ENCODE peak calls at places on chromosomes 3 and 15, in eight cellular contexts. One of them, this sample, is unnamed.

GRCh38 chr3:162390891-162391290 is 894.3 kb downstream of the OTOL1 start:
- DNase-seq in naive thymus-derived CD4-positive, alpha-beta T cell: no peak
- DNase-seq in CD8-positive, alpha-beta T cell: no peak
- DNase-seq in A549: peak; percentile 53
- DNase-seq in psoas muscle: no peak
- DNase-seq in CD8-positive, alpha-beta memory T cell: no peak
- DNase-seq in keratinocyte: no peak
- DNase-seq in upper lobe of left lung: no peak
- DNase-seq in this sample: no peak

GRCh38 chr3:100591411-100591810 is 18.0 kb upstream of the ADGRG7 start:
- DNase-seq in A549: peak; percentile 14
- DNase-seq in naive thymus-derived CD4-positive, alpha-beta T cell: no peak
- DNase-seq in psoas muscle: no peak
- DNase-seq in keratinocyte: no peak
- DNase-seq in CD8-positive, alpha-beta T cell: no peak
- DNase-seq in CD8-positive, alpha-beta memory T cell: no peak
- DNase-seq in upper lobe of left lung: no peak
- DNase-seq in this sample: no peak

GRCh38 chr3:56700136-56700535 is 17.1 kb upstream of the TASOR start:
- DNase-seq in psoas muscle: no peak
- DNase-seq in A549: no peak
- DNase-seq in CD8-positive, alpha-beta T cell: no peak
- DNase-seq in naive thymus-derived CD4-positive, alpha-beta T cell: no peak
- DNase-seq in keratinocyte: no peak
- DNase-seq in upper lobe of left lung: no peak
- DNase-seq in CD8-positive, alpha-beta memory T cell: no peak
- DNase-seq in this sample: no peak

GRCh38 chr3:64209866-64210609 is 15.2 kb downstream of the PRICKLE2 start:
- DNase-seq in CD8-positive, alpha-beta memory T cell: no peak
- DNase-seq in naive thymus-derived CD4-positive, alpha-beta T cell: no peak
- DNase-seq in keratinocyte: no peak
- DNase-seq in CD8-positive, alpha-beta T cell: no peak
- DNase-seq in A549: no peak
- DNase-seq in upper lobe of left lung: peak; percentile 40
- DNase-seq in psoas muscle: peak; percentile 80
- DNase-seq in this sample: peak; percentile 91

GRCh38 chr3:115698851-115699535 is 75.7 kb downstream of the GAP43 start:
- DNase-seq in naive thymus-derived CD4-positive, alpha-beta T cell: no peak
- DNase-seq in upper lobe of left lung: no peak
- DNase-seq in CD8-positive, alpha-beta memory T cell: no peak
- DNase-seq in psoas muscle: no peak
- DNase-seq in A549: no peak
- DNase-seq in CD8-positive, alpha-beta T cell: no peak
- DNase-seq in keratinocyte: no peak
- DNase-seq in this sample: no peak

GRCh38 chr15:68333775-68334470 is 56.4 kb downstream of the FEM1B start:
- DNase-seq in CD8-positive, alpha-beta memory T cell: no peak
- DNase-seq in psoas muscle: peak; percentile 66
- DNase-seq in CD8-positive, alpha-beta T cell: no peak
- DNase-seq in upper lobe of left lung: peak; percentile 43
- DNase-seq in keratinocyte: no peak
- DNase-seq in A549: peak; percentile 26
- DNase-seq in naive thymus-derived CD4-positive, alpha-beta T cell: no peak
- DNase-seq in this sample: no peak

GRCh38 chr3:173397161-173398110 is at the start of gene NLGN1:
- DNase-seq in CD8-positive, alpha-beta T cell: no peak
- DNase-seq in keratinocyte: no peak
- DNase-seq in CD8-positive, alpha-beta memory T cell: no peak
- DNase-seq in A549: no peak
- DNase-seq in psoas muscle: peak; percentile 68
- DNase-seq in upper lobe of left lung: peak; percentile 53
- DNase-seq in naive thymus-derived CD4-positive, alpha-beta T cell: no peak
- DNase-seq in this sample: peak; percentile 33

GRCh38 chr15:41603941-41604660 is 45.1 kb downstream of the TYRO3 start:
- DNase-seq in naive thymus-derived CD4-positive, alpha-beta T cell: peak; percentile 50
- DNase-seq in CD8-positive, alpha-beta T cell: peak; percentile 57
- DNase-seq in CD8-positive, alpha-beta memory T cell: peak; percentile 71
- DNase-seq in psoas muscle: peak; percentile 55
- DNase-seq in A549: peak; percentile 76
- DNase-seq in upper lobe of left lung: peak; percentile 60
- DNase-seq in keratinocyte: peak; percentile 7
- DNase-seq in this sample: peak; percentile 60

GRCh38 chr3:31289592-31289991 is 243.1 kb upstream of the STT3B start:
- DNase-seq in upper lobe of left lung: no peak
- DNase-seq in naive thymus-derived CD4-positive, alpha-beta T cell: no peak
- DNase-seq in A549: no peak
- DNase-seq in keratinocyte: no peak
- DNase-seq in CD8-positive, alpha-beta T cell: no peak
- DNase-seq in psoas muscle: no peak
- DNase-seq in CD8-positive, alpha-beta memory T cell: no peak
- DNase-seq in this sample: no peak

GRCh38 chr3:21729888-21730459 is 21.0 kb downstream of the ZNF385D start:
- DNase-seq in naive thymus-derived CD4-positive, alpha-beta T cell: no peak
- DNase-seq in psoas muscle: no peak
- DNase-seq in keratinocyte: no peak
- DNase-seq in CD8-positive, alpha-beta T cell: no peak
- DNase-seq in upper lobe of left lung: no peak
- DNase-seq in A549: no peak
- DNase-seq in CD8-positive, alpha-beta memory T cell: no peak
- DNase-seq in this sample: no peak

GRCh38 chr3:46371802-46372340 is 1.1 kb downstream of the CCR5 start:
- DNase-seq in psoas muscle: no peak
- DNase-seq in CD8-positive, alpha-beta memory T cell: no peak
- DNase-seq in naive thymus-derived CD4-positive, alpha-beta T cell: no peak
- DNase-seq in keratinocyte: peak; percentile 45
- DNase-seq in upper lobe of left lung: peak; percentile 3
- DNase-seq in A549: no peak
- DNase-seq in CD8-positive, alpha-beta T cell: no peak
- DNase-seq in this sample: no peak
- H3K4me1 ChIP-seq in psoas muscle: no peaks in the 10 kb centered on the region
- H3K4me1 ChIP-seq in CD8-positive, alpha-beta memory T cell: peaks cover 63% of the 10 kb centered on the region
- H3K4me1 ChIP-seq in naive thymus-derived CD4-positive, alpha-beta T cell: peaks cover 65% of the 10 kb centered on the region
- H3K4me1 ChIP-seq in keratinocyte: no peaks in the 10 kb centered on the region
- H3K4me1 ChIP-seq in upper lobe of left lung: peaks cover 13% of the 10 kb centered on the region
- H3K4me1 ChIP-seq in A549: no peaks in the 10 kb centered on the region
- H3K4me1 ChIP-seq in CD8-positive, alpha-beta T cell: peaks cover 44% of the 10 kb centered on the region
- H3K4me1 ChIP-seq in this sample: no peaks in the 10 kb centered on the region

GRCh38 chr15:26516102-26516980 is 256.5 kb downstream of the GABRB3 start:
- DNase-seq in CD8-positive, alpha-beta T cell: no peak
- DNase-seq in keratinocyte: no peak
- DNase-seq in psoas muscle: no peak
- DNase-seq in upper lobe of left lung: no peak
- DNase-seq in CD8-positive, alpha-beta memory T cell: no peak
- DNase-seq in naive thymus-derived CD4-positive, alpha-beta T cell: no peak
- DNase-seq in A549: no peak
- DNase-seq in this sample: no peak
- H3K9me3 ChIP-seq in CD8-positive, alpha-beta T cell: no peaks in the 10 kb centered on the region
- H3K9me3 ChIP-seq in keratinocyte: peaks cover 14% of the 10 kb centered on the region
- H3K9me3 ChIP-seq in psoas muscle: no peaks in the 10 kb centered on the region
- H3K9me3 ChIP-seq in upper lobe of left lung: peaks cover 3% of the 10 kb centered on the region
- H3K9me3 ChIP-seq in CD8-positive, alpha-beta memory T cell: no peaks in the 10 kb centered on the region
- H3K9me3 ChIP-seq in naive thymus-derived CD4-positive, alpha-beta T cell: no peaks in the 10 kb centered on the region
- H3K9me3 ChIP-seq in A549: peaks cover 17% of the 10 kb centered on the region
- H3K9me3 ChIP-seq in this sample: no peaks in the 10 kb centered on the region

GRCh38 chr15:67114046-67114445 is 48.6 kb downstream of the SMAD3 start:
- DNase-seq in upper lobe of left lung: no peak
- DNase-seq in CD8-positive, alpha-beta memory T cell: no peak
- DNase-seq in CD8-positive, alpha-beta T cell: no peak
- DNase-seq in naive thymus-derived CD4-positive, alpha-beta T cell: no peak
- DNase-seq in keratinocyte: no peak
- DNase-seq in psoas muscle: no peak
- DNase-seq in A549: no peak
- DNase-seq in this sample: no peak
- H3K4me1 ChIP-seq in upper lobe of left lung: peaks cover 49% of the 10 kb centered on the region
- H3K4me1 ChIP-seq in CD8-positive, alpha-beta memory T cell: peaks cover 72% of the 10 kb centered on the region
- H3K4me1 ChIP-seq in CD8-positive, alpha-beta T cell: peaks cover 52% of the 10 kb centered on the region
- H3K4me1 ChIP-seq in naive thymus-derived CD4-positive, alpha-beta T cell: peaks cover 75% of the 10 kb centered on the region
- H3K4me1 ChIP-seq in keratinocyte: peaks cover 21% of the 10 kb centered on the region
- H3K4me1 ChIP-seq in psoas muscle: peaks cover 74% of the 10 kb centered on the region
- H3K4me1 ChIP-seq in A549: peaks cover 82% of the 10 kb centered on the region
- H3K4me1 ChIP-seq in this sample: no peaks in the 10 kb centered on the region

GRCh38 chr15:60871731-60872130 is 357.4 kb downstream of the RORA start:
- DNase-seq in keratinocyte: no peak
- DNase-seq in A549: no peak
- DNase-seq in CD8-positive, alpha-beta T cell: no peak
- DNase-seq in psoas muscle: no peak
- DNase-seq in CD8-positive, alpha-beta memory T cell: no peak
- DNase-seq in upper lobe of left lung: no peak
- DNase-seq in naive thymus-derived CD4-positive, alpha-beta T cell: no peak
- DNase-seq in this sample: no peak

GRCh38 chr15:60871152-60871551 is 357.9 kb downstream of the RORA start:
- DNase-seq in keratinocyte: no peak
- DNase-seq in CD8-positive, alpha-beta memory T cell: no peak
- DNase-seq in psoas muscle: no peak
- DNase-seq in CD8-positive, alpha-beta T cell: no peak
- DNase-seq in naive thymus-derived CD4-positive, alpha-beta T cell: no peak
- DNase-seq in A549: no peak
- DNase-seq in upper lobe of left lung: no peak
- DNase-seq in this sample: no peak

GRCh38 chr15:60869851-60870250 is 359.3 kb downstream of the RORA start:
- DNase-seq in CD8-positive, alpha-beta memory T cell: no peak
- DNase-seq in naive thymus-derived CD4-positive, alpha-beta T cell: no peak
- DNase-seq in CD8-positive, alpha-beta T cell: no peak
- DNase-seq in keratinocyte: no peak
- DNase-seq in psoas muscle: no peak
- DNase-seq in upper lobe of left lung: no peak
- DNase-seq in A549: no peak
- DNase-seq in this sample: no peak

GRCh38 chr15:60875681-60876080 is 353.4 kb downstream of the RORA start:
- DNase-seq in CD8-positive, alpha-beta T cell: no peak
- DNase-seq in keratinocyte: no peak
- DNase-seq in A549: no peak
- DNase-seq in CD8-positive, alpha-beta memory T cell: no peak
- DNase-seq in upper lobe of left lung: no peak
- DNase-seq in psoas muscle: no peak
- DNase-seq in naive thymus-derived CD4-positive, alpha-beta T cell: no peak
- DNase-seq in this sample: no peak
- H3K9me3 ChIP-seq in CD8-positive, alpha-beta T cell: no peaks in the 10 kb centered on the region
- H3K9me3 ChIP-seq in keratinocyte: no peaks in the 10 kb centered on the region
- H3K9me3 ChIP-seq in A549: no peaks in the 10 kb centered on the region
- H3K9me3 ChIP-seq in CD8-positive, alpha-beta memory T cell: no peaks in the 10 kb centered on the region
- H3K9me3 ChIP-seq in upper lobe of left lung: no peaks in the 10 kb centered on the region
- H3K9me3 ChIP-seq in psoas muscle: no peaks in the 10 kb centered on the region
- H3K9me3 ChIP-seq in naive thymus-derived CD4-positive, alpha-beta T cell: no peaks in the 10 kb centered on the region
- H3K9me3 ChIP-seq in this sample: no peaks in the 10 kb centered on the region

DNA sequence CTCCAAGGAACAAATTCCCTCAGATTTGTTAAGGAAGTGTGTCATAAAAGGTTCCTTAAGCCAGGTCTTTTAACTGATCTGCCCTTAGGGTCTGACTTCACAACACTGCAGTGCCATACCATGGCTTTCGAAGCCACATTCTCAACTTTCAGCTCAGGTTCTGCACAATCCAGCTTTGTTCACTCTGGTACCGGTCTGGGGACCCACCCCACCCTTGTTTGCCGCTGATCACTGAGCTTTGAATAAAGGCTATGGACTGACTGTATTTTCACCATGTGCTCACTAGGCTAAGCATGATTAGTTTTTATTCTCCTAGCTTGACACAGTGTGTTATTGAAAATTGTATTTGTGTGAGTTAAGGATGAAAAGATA is 15.9 kb downstream of the SNX1 start:
- DNase-seq in CD8-positive, alpha-beta T cell: no peak
- DNase-seq in CD8-positive, alpha-beta memory T cell: no peak
- DNase-seq in upper lobe of left lung: no peak
- DNase-seq in naive thymus-derived CD4-positive, alpha-beta T cell: no peak
- DNase-seq in psoas muscle: no peak
- DNase-seq in keratinocyte: no peak
- DNase-seq in A549: no peak
- DNase-seq in this sample: no peak
- H3K4me1 ChIP-seq in CD8-positive, alpha-beta T cell: peaks cover 23% of the 10 kb centered on the region
- H3K4me1 ChIP-seq in CD8-positive, alpha-beta memory T cell: peaks cover 31% of the 10 kb centered on the region
- H3K4me1 ChIP-seq in upper lobe of left lung: peaks cover 48% of the 10 kb centered on the region
- H3K4me1 ChIP-seq in naive thymus-derived CD4-positive, alpha-beta T cell: peaks cover 12% of the 10 kb centered on the region
- H3K4me1 ChIP-seq in psoas muscle: peaks cover 53% of the 10 kb centered on the region
- H3K4me1 ChIP-seq in keratinocyte: no peaks in the 10 kb centered on the region
- H3K4me1 ChIP-seq in A549: peaks cover 4% of the 10 kb centered on the region
- H3K4me1 ChIP-seq in this sample: peaks cover 6% of the 10 kb centered on the region

GRCh38 chr15:20272422-20273184 is 269.0 kb downstream of the GOLGA6L6 start:
- DNase-seq in CD8-positive, alpha-beta memory T cell: no peak
- DNase-seq in CD8-positive, alpha-beta T cell: no peak
- DNase-seq in upper lobe of left lung: no peak
- DNase-seq in A549: no peak
- DNase-seq in keratinocyte: no peak
- DNase-seq in naive thymus-derived CD4-positive, alpha-beta T cell: no peak
- DNase-seq in psoas muscle: no peak
- DNase-seq in this sample: no peak
- H3K9me3 ChIP-seq in CD8-positive, alpha-beta memory T cell: no peaks in the 10 kb centered on the region
- H3K9me3 ChIP-seq in CD8-positive, alpha-beta T cell: no peaks in the 10 kb centered on the region
- H3K9me3 ChIP-seq in upper lobe of left lung: peaks cover 15% of the 10 kb centered on the region
- H3K9me3 ChIP-seq in A549: peaks cover 67% of the 10 kb centered on the region
- H3K9me3 ChIP-seq in keratinocyte: peaks cover 49% of the 10 kb centered on the region
- H3K9me3 ChIP-seq in naive thymus-derived CD4-positive, alpha-beta T cell: no peaks in the 10 kb centered on the region
- H3K9me3 ChIP-seq in psoas muscle: peaks cover 4% of the 10 kb centered on the region
- H3K9me3 ChIP-seq in this sample: peaks cover 28% of the 10 kb centered on the region

GRCh38 chr15:62900071-62900812 is 142.3 kb upstream of the TPM1 start:
- DNase-seq in CD8-positive, alpha-beta memory T cell: no peak
- DNase-seq in naive thymus-derived CD4-positive, alpha-beta T cell: no peak
- DNase-seq in keratinocyte: peak; percentile 17
- DNase-seq in A549: peak; percentile 50
- DNase-seq in psoas muscle: no peak
- DNase-seq in upper lobe of left lung: no peak
- DNase-seq in CD8-positive, alpha-beta T cell: no peak
- DNase-seq in this sample: no peak
- H3K4me1 ChIP-seq in CD8-positive, alpha-beta memory T cell: no peaks in the 10 kb centered on the region
- H3K4me1 ChIP-seq in naive thymus-derived CD4-positive, alpha-beta T cell: no peaks in the 10 kb centered on the region
- H3K4me1 ChIP-seq in keratinocyte: peaks cover 40% of the 10 kb centered on the region
- H3K4me1 ChIP-seq in A549: peaks cover 73% of the 10 kb centered on the region
- H3K4me1 ChIP-seq in psoas muscle: peaks cover 49% of the 10 kb centered on the region
- H3K4me1 ChIP-seq in upper lobe of left lung: peaks cover 14% of the 10 kb centered on the region
- H3K4me1 ChIP-seq in CD8-positive, alpha-beta T cell: no peaks in the 10 kb centered on the region
- H3K4me1 ChIP-seq in this sample: peaks cover 21% of the 10 kb centered on the region

DNA sequence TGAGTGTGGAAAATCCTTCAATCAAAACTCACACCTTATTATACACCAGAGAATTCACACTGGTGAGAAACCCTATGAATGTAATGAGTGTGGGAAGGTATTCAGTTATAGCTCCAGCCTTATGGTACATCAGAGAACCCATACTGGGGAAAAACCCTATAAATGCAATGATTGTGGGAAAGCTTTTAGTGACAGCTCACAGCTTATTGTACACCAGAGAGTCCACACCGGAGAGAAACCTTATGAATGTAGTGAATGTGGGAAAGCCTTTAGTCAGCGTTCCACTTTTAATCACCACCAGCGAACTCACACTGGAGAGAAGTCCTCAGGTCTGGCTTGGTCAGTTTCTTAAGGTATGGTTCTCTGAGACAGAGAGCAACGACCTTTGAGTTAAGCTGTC is 13.7 kb upstream of the ZNF660 start:
- DNase-seq in naive thymus-derived CD4-positive, alpha-beta T cell: no peak
- DNase-seq in CD8-positive, alpha-beta memory T cell: no peak
- DNase-seq in keratinocyte: no peak
- DNase-seq in A549: no peak
- DNase-seq in CD8-positive, alpha-beta T cell: no peak
- DNase-seq in psoas muscle: no peak
- DNase-seq in upper lobe of left lung: no peak
- DNase-seq in this sample: no peak
- H3K9me3 ChIP-seq in naive thymus-derived CD4-positive, alpha-beta T cell: peaks cover 20% of the 10 kb centered on the region
- H3K9me3 ChIP-seq in CD8-positive, alpha-beta memory T cell: peaks cover 31% of the 10 kb centered on the region
- H3K9me3 ChIP-seq in keratinocyte: peaks cover 3% of the 10 kb centered on the region
- H3K9me3 ChIP-seq in A549: peaks cover 10% of the 10 kb centered on the region
- H3K9me3 ChIP-seq in CD8-positive, alpha-beta T cell: peaks cover 14% of the 10 kb centered on the region
- H3K9me3 ChIP-seq in psoas muscle: peaks cover 35% of the 10 kb centered on the region
- H3K9me3 ChIP-seq in upper lobe of left lung: peaks cover 30% of the 10 kb centered on the region
- H3K9me3 ChIP-seq in this sample: peaks cover 35% of the 10 kb centered on the region

This sample was measured in breast epithelium.